ENCODE peak calls at places on chromosomes 2 and 18, in four cellular contexts. Z, W, H and N are unnamed samples.

GRCh38 chr2:9652898-9653479 is 22.2 kb upstream of the YWHAQ start:
- DNase-seq in Z (no peak), W (no peak), H (no peak), N (no peak)

GRCh38 chr18:21439453-21439852 is 161.1 kb downstream of the ESCO1 start:
- DNase-seq in Z (peak), W (no peak), H (peak), N (no peak)

GRCh38 chr18:79481041-79481790 is 85.5 kb downstream of the NFATC1 start:
- DNase-seq in Z (no peak), W (no peak), H (no peak), N (no peak)

GRCh38 chr2:144998435-144998834 is 478.5 kb upstream of the ZEB2 start:
- DNase-seq in Z (no peak), W (no peak), H (no peak), N (no peak)

GRCh38 chr2:119482481-119483394 is 41.5 kb downstream of the SCTR start:
- DNase-seq in Z (no peak), W (no peak), H (no peak), N (no peak)

GRCh38 chr18:45518770-45519169 is 96.5 kb upstream of the SLC14A2 start:
- DNase-seq in Z (no peak), W (no peak), H (no peak), N (no peak)

GRCh38 chr2:128288781-128289180 is 29.9 kb downstream of the HS6ST1 start:
- DNase-seq in Z (no peak), W (no peak), H (no peak), N (no peak)

GRCh38 chr2:61179701-61180639 is 18.0 kb downstream of the C2orf74 start:
- DNase-seq in Z (no peak), W (no peak), H (no peak), N (no peak)

GRCh38 chr2:162153608-162154224 is 1.7 kb upstream of the GCG start:
- DNase-seq in Z (no peak), W (peak), H (peak), N (peak)

GRCh38 chr18:13431886-13432285 is 213.3 kb downstream of the LDLRAD4 start:
- DNase-seq in Z (no peak), W (no peak), H (no peak), N (no peak)

GRCh38 chr18:78713064-78713463 is 266.6 kb upstream of the SALL3 start:
- DNase-seq in Z (no peak), W (no peak), H (no peak), N (no peak)

GRCh38 chr2:99140056-99140859 is 1.2 kb upstream of the C2orf15 start:
- DNase-seq in Z (no peak), W (no peak), H (no peak), N (no peak)

GRCh38 chr2:864501-865106 is 86.0 kb upstream of the SNTG2 start:
- DNase-seq in Z (no peak), W (no peak), H (no peak), N (no peak)

GRCh38 chr18:44946529-44947113 is 265.9 kb downstream of the SETBP1 start:
- DNase-seq in Z (no peak), W (no peak), H (no peak), N (no peak)

GRCh38 chr2:63424329-63425078 is 163.8 kb downstream of the WDPCP start:
- DNase-seq in Z (no peak), W (peak), H (peak), N (peak)

GRCh38 chr18:64110692-64111480 is 38.0 kb downstream of the LINC00305 start:
- DNase-seq in Z (no peak), W (no peak), H (no peak), N (no peak)

GRCh38 chr18:59814872-59815271 is 84.9 kb upstream of the PMAIP1 start:
- DNase-seq in Z (peak), W (no peak), H (no peak), N (no peak)

GRCh38 chr2:54964271-54964670 is 86.0 kb downstream of the RTN4 start:
- DNase-seq in Z (no peak), W (no peak), H (no peak), N (no peak)

GRCh38 chr2:167340322-167340721 is 452.0 kb downstream of the XIRP2 start:
- DNase-seq in Z (no peak), W (no peak), H (no peak), N (no peak)

GRCh38 chr2:232058063-232058877 is 96.8 kb downstream of the DIS3L2 start:
- DNase-seq in Z (no peak), W (no peak), H (no peak), N (no peak)

GRCh38 chr2:104863229-104863584 is 9.3 kb downstream of the POU3F3 start:
- DNase-seq in Z (no peak), W (no peak), H (no peak), N (no peak)

GRCh38 chr2:222298311-222299150 is at the start of gene PAX3:
- DNase-seq in Z (peak), W (no peak), H (no peak), N (no peak)